ENCODE peak calls at places on chromosomes 7 and 10, in eight cellular contexts. One of them, this sample, is unnamed.

GRCh38 chr7:88927-89921 is 103.1 kb upstream of the FAM20C start:
- DNase-seq in Caki2: peak; percentile 32
- DNase-seq in upper lobe of right lung: peak; percentile 71
- DNase-seq in HT1080: peak; percentile 98
- DNase-seq in activated CD4-positive, alpha-beta T cell treated with anti-CD3 and anti-CD28 coated beads for 24 hours: no peak
- DNase-seq in tibial nerve: no peak
- DNase-seq in A549: no peak
- DNase-seq in hepatocyte: peak; percentile 66
- DNase-seq in this sample: no peak

GRCh38 chr10:12432402-12433189 is 83.2 kb downstream of the CAMK1D start:
- DNase-seq in activated CD4-positive, alpha-beta T cell treated with anti-CD3 and anti-CD28 coated beads for 24 hours: no peak
- DNase-seq in upper lobe of right lung: no peak
- DNase-seq in tibial nerve: no peak
- DNase-seq in A549: no peak
- DNase-seq in Caki2: no peak
- DNase-seq in hepatocyte: no peak
- DNase-seq in HT1080: no peak
- DNase-seq in this sample: no peak

GRCh38 chr10:74255214-74255613 is 104.2 kb downstream of the ADK start:
- DNase-seq in upper lobe of right lung: no peak
- DNase-seq in Caki2: no peak
- DNase-seq in activated CD4-positive, alpha-beta T cell treated with anti-CD3 and anti-CD28 coated beads for 24 hours: no peak
- DNase-seq in hepatocyte: no peak
- DNase-seq in tibial nerve: no peak
- DNase-seq in HT1080: no peak
- DNase-seq in A549: no peak
- DNase-seq in this sample: no peak

GRCh38 chr10:114291516-114291915 is 52.5 kb downstream of the VWA2 start:
- DNase-seq in upper lobe of right lung: no peak
- DNase-seq in activated CD4-positive, alpha-beta T cell treated with anti-CD3 and anti-CD28 coated beads for 24 hours: no peak
- DNase-seq in Caki2: no peak
- DNase-seq in HT1080: no peak
- DNase-seq in hepatocyte: no peak
- DNase-seq in tibial nerve: no peak
- DNase-seq in A549: no peak
- DNase-seq in this sample: no peak

GRCh38 chr10:103512591-103513382 is 19.3 kb downstream of the NEURL1 start:
- DNase-seq in activated CD4-positive, alpha-beta T cell treated with anti-CD3 and anti-CD28 coated beads for 24 hours: no peak
- DNase-seq in HT1080: no peak
- DNase-seq in hepatocyte: peak; percentile 84
- DNase-seq in Caki2: no peak
- DNase-seq in tibial nerve: no peak
- DNase-seq in upper lobe of right lung: peak; percentile 48
- DNase-seq in A549: no peak
- DNase-seq in this sample: no peak

GRCh38 chr7:16315280-16315679 is 106.1 kb downstream of the CRPPA start:
- DNase-seq in tibial nerve: no peak
- DNase-seq in activated CD4-positive, alpha-beta T cell treated with anti-CD3 and anti-CD28 coated beads for 24 hours: no peak
- DNase-seq in A549: no peak
- DNase-seq in Caki2: no peak
- DNase-seq in HT1080: peak; percentile 14
- DNase-seq in upper lobe of right lung: no peak
- DNase-seq in hepatocyte: no peak
- DNase-seq in this sample: no peak

GRCh38 chr7:76505168-76506080 is 4.9 kb upstream of the UPK3B start:
- DNase-seq in Caki2: no peak
- DNase-seq in hepatocyte: peak; percentile 2
- DNase-seq in A549: no peak
- DNase-seq in HT1080: no peak
- DNase-seq in activated CD4-positive, alpha-beta T cell treated with anti-CD3 and anti-CD28 coated beads for 24 hours: no peak
- DNase-seq in upper lobe of right lung: no peak
- DNase-seq in tibial nerve: no peak
- DNase-seq in this sample: no peak

GRCh38 chr7:1942026-1942703 is 272.1 kb downstream of the ELFN1 start:
- DNase-seq in A549: no peak
- DNase-seq in tibial nerve: no peak
- DNase-seq in hepatocyte: no peak
- DNase-seq in Caki2: no peak
- DNase-seq in HT1080: no peak
- DNase-seq in upper lobe of right lung: no peak
- DNase-seq in activated CD4-positive, alpha-beta T cell treated with anti-CD3 and anti-CD28 coated beads for 24 hours: no peak
- DNase-seq in this sample: no peak

GRCh38 chr7:114645451-114645850 is 230.8 kb downstream of the FOXP2 start:
- DNase-seq in upper lobe of right lung: no peak
- DNase-seq in activated CD4-positive, alpha-beta T cell treated with anti-CD3 and anti-CD28 coated beads for 24 hours: no peak
- DNase-seq in hepatocyte: no peak
- DNase-seq in A549: no peak
- DNase-seq in HT1080: no peak
- DNase-seq in Caki2: no peak
- DNase-seq in tibial nerve: no peak
- DNase-seq in this sample: no peak